ENCODE peak calls at places on chromosomes 1 and 21, in four cellular contexts. W, P, M and E are unnamed samples.

GRCh38 chr1:91776068-91776794 is 109.7 kb downstream of the TGFBR3 start:
- DNase-seq in P (no peak), W (no peak), M (no peak), E (no peak)

GRCh38 chr1:24909388-24909898 is 20.6 kb downstream of the RUNX3 start:
- DNase-seq in P (peak; percentile 79), W (peak; percentile 69), M (peak; percentile 69), E (no peak)

GRCh38 chr21:42878678-42878992 is 704 bp downstream of the WDR4 start:
- DNase-seq in P (no peak), M (no peak), W (no peak), E (no peak)

GRCh38 chr1:101781437-101781836 is 215.3 kb downstream of the OLFM3 start:
- DNase-seq in P (peak; percentile 7), W (no peak), M (peak; percentile 46), E (no peak)

GRCh38 chr1:206685256-206685748 is 597 bp downstream of the MAPKAPK2 start:
- DNase-seq in P (peak; percentile 68), M (peak; percentile 38), W (no peak), E (no peak)

GRCh38 chr21:45385549-45386050 is 19.4 kb upstream of the COL18A1 start:
- DNase-seq in W (peak; percentile 50), M (no peak), P (no peak), E (no peak)

GRCh38 chr1:21573971-21574458 is 64.8 kb downstream of the ALPL start:
- DNase-seq in M (peak; percentile 58), P (peak; percentile 86), W (peak; percentile 70), E (no peak)

GRCh38 chr1:198649598-198650338 is 10.9 kb downstream of the PTPRC start:
- DNase-seq in W (no peak), P (no peak), M (no peak), E (no peak)

GRCh38 chr1:87204441-87204840 is 124.2 kb upstream of the LMO4 start:
- DNase-seq in M (no peak), W (no peak), P (no peak), E (no peak)

GRCh38 chr1:113835686-113836290 is 23.5 kb upstream of the RSBN1 start:
- DNase-seq in M (no peak), P (peak; percentile 42), W (no peak), E (no peak)

GRCh38 chr1:55472784-55473183 is 257.6 kb upstream of the USP24 start:
- DNase-seq in W (no peak), M (no peak), P (no peak), E (no peak)

GRCh38 chr1:224493269-224493668 is 58.7 kb upstream of the WDR26 start:
- DNase-seq in M (no peak), W (no peak), P (no peak), E (no peak)

GRCh38 chr1:174976436-174977107 is 23.2 kb upstream of the CACYBP start:
- DNase-seq in M (no peak), P (no peak), W (no peak), E (no peak)

GRCh38 chr1:145956776-145957442 is 908 bp downstream of the LIX1L start:
- DNase-seq in M (no peak), P (no peak), W (no peak), E (no peak)

GRCh38 chr1:247883346-247883745 is 12.0 kb upstream of the OR2W3 start:
- DNase-seq in P (no peak), W (no peak), M (no peak), E (no peak)

GRCh38 chr1:181391297-181391905 is 91.9 kb upstream of the CACNA1E start:
- DNase-seq in P (peak; percentile 29), M (no peak), W (no peak), E (no peak)

GRCh38 chr1:27522148-27522859 is 32.3 kb upstream of the WASF2 start:
- DNase-seq in M (no peak), W (no peak), P (no peak), E (no peak)

GRCh38 chr1:198556969-198557368 is 16.5 kb upstream of the ATP6V1G3 start:
- DNase-seq in M (peak; percentile 29), W (peak; percentile 75), P (no peak), E (no peak)

GRCh38 chr1:115373305-115373704 is 35.3 kb upstream of the NGF start:
- DNase-seq in M (no peak), P (no peak), W (no peak), E (no peak)

GRCh38 chr1:233993651-233994050 is 89.2 kb downstream of the SLC35F3 start:
- DNase-seq in P (no peak), M (no peak), W (no peak), E (no peak)

GRCh38 chr1:199113265-199113869 is 474.5 kb downstream of the PTPRC start:
- DNase-seq in M (peak; percentile 53), W (no peak), P (peak; percentile 45), E (no peak)

GRCh38 chr1:245155186-245156040 is 628 bp downstream of the KIF26B start:
- DNase-seq in M (no peak), W (no peak), P (peak; percentile 65), E (no peak)

GRCh38 chr21:45404726-45405270 is at the start of gene COL18A1:
- DNase-seq in M (peak; percentile 40), W (peak; percentile 83), P (peak; percentile 90), E (no peak)

GRCh38 chr1:246907472-246907871 is 24.3 kb downstream of the AHCTF1 start:
- DNase-seq in W (no peak), P (peak; percentile 59), M (no peak), E (no peak)

GRCh38 chr1:108913105-108913948 is 36.5 kb downstream of the GPSM2 start:
- DNase-seq in P (no peak), M (no peak), W (no peak), E (no peak)

GRCh38 chr21:44875341-44875740 is 1.9 kb upstream of the PTTG1IP start:
- DNase-seq in W (no peak), M (no peak), P (no peak), E (no peak)

GRCh38 chr1:209249280-209249670 is 334.2 kb upstream of the CAMK1G start:
- DNase-seq in M (no peak), W (no peak), P (no peak), E (no peak)

GRCh38 chr1:113042336-113043143 is 30.5 kb upstream of the LRIG2 start:
- DNase-seq in P (peak; percentile 92), W (peak; percentile 85), M (peak; percentile 78), E (peak; percentile 88)

GRCh38 chr1:24955161-24955560 is 25.1 kb upstream of the RUNX3 start:
- DNase-seq in M (no peak), P (no peak), W (no peak), E (no peak)

GRCh38 chr1:17891205-17892110 is 136.3 kb downstream of the ACTL8 start:
- DNase-seq in P (no peak), W (no peak), M (no peak), E (no peak)

GRCh38 chr1:29233693-29234092 is 2.6 kb upstream of the PTPRU start:
- DNase-seq in P (no peak), M (no peak), W (no peak), E (no peak)

GRCh38 chr21:33373451-33373850 is 29.8 kb upstream of the IFNGR2 start:
- DNase-seq in M (peak; percentile 40), W (peak; percentile 55), P (no peak), E (no peak)

GRCh38 chr1:116351914-116352313 is 21.1 kb upstream of the ATP1A1 start:
- DNase-seq in W (no peak), M (no peak), P (no peak), E (no peak)

GRCh38 chr21:38244885-38245869 is 11.6 kb upstream of the KCNJ15 start:
- DNase-seq in P (no peak), M (no peak), W (no peak), E (no peak)

GRCh38 chr1:117607471-117607870 is 1.6 kb downstream of the TENT5C start:
- DNase-seq in P (peak; percentile 77), W (peak; percentile 70), M (peak; percentile 54), E (no peak)

GRCh38 chr1:107162745-107163144 is 21.9 kb downstream of the NTNG1 start:
- DNase-seq in P (no peak), M (no peak), W (no peak), E (no peak)

GRCh38 chr1:248840946-248841345 is 2.9 kb downstream of the ZNF672 start:
- DNase-seq in P (no peak), M (no peak), W (peak; percentile 25), E (no peak)

GRCh38 chr1:221174598-221174997 is 295.4 kb downstream of the HLX start:
- DNase-seq in M (no peak), P (peak; percentile 34), W (no peak), E (no peak)
- TF ChIP-seq CTCF in M (no peak), P (peak; percentile 33), W (no peak), E (no peak)

GRCh38 chr1:203286161-203286984 is 18.9 kb upstream of the BTG2 start:
- DNase-seq in W (peak; percentile 84), M (no peak), P (peak; percentile 49), E (no peak)
- TF ChIP-seq CTCF in W (no peak), M (no peak), P (peak; percentile 14), E (no peak)

GRCh38 chr1:104780470-104781078 is 1030.9 kb downstream of the AMY1C start:
- DNase-seq in W (no peak), P (peak; percentile 50), M (no peak), E (no peak)
- TF ChIP-seq CTCF in W (peak; percentile 38), P (peak; percentile 77), M (peak; percentile 38), E (peak; percentile 90)

GRCh38 chr1:1898246-1898933 is 7.5 kb upstream of the GNB1 start:
- DNase-seq in P (no peak), W (no peak), M (no peak), E (no peak)

GRCh38 chr1:1901641-1902294 is 10.9 kb upstream of the GNB1 start:
- DNase-seq in M (no peak), W (no peak), P (no peak), E (no peak)

GRCh38 chr1:1900883-1901640 is 10.2 kb upstream of the GNB1 start:
- DNase-seq in W (no peak), M (no peak), P (no peak), E (no peak)

GRCh38 chr1:1899967-1900327 is 9.1 kb upstream of the GNB1 start:
- DNase-seq in W (no peak), M (no peak), P (no peak), E (no peak)

GRCh38 chr1:1899266-1899966 is 8.5 kb upstream of the GNB1 start:
- DNase-seq in M (no peak), W (no peak), P (peak; percentile 45), E (no peak)
- TF ChIP-seq CTCF in M (no peak), W (no peak), P (peak; percentile 34), E (no peak)

DNA sequence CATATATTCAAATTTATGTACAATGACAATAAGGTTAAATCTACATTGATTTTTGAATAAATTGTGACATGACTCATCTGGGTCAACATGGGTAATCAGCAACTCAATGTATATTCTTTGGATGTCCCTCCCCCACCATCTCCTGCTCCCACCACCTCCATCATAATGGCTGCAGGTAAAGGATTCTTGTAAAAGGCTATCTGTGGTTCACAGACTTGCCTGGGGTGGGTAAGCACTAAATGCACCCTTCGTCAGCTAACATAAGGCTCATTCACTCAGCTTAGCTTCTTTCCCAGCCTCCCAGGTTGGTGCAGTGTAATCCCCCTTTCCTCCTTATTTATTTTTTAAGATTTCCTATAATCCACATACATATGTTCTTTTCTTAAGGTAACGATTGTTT is 355.7 kb upstream of the DPYD start:
- DNase-seq in P (no peak), W (no peak), M (no peak), E (no peak)
- TF ChIP-seq CTCF in P (no peak), W (no peak), M (no peak), E (no peak)

GRCh38 chr1:23344111-23344986 is at the start of gene HNRNPR:
- DNase-seq in W (peak; percentile 100), M (peak; percentile 100), P (peak; percentile 100), E (peak; percentile 100)
- TF ChIP-seq CTCF in W (no peak), M (no peak), P (no peak), E (no peak)